ENCODE peak calls at places on chromosomes 12 and 14, in five cellular contexts. One of them, this sample, is unnamed.

GRCh38 chr14:74988131-74988530 is 14.6 kb upstream of the EIF2B2 start:
- DNase-seq in mammary epithelial cell: peak; percentile 90
- DNase-seq in colonic mucosa: no peak
- DNase-seq in H9: no peak
- DNase-seq in NT2/D1: no peak
- DNase-seq in this sample: peak; percentile 35

GRCh38 chr14:38553586-38553985 is 297.7 kb upstream of the CLEC14A start:
- DNase-seq in colonic mucosa: no peak
- DNase-seq in H9: no peak
- DNase-seq in NT2/D1: no peak
- DNase-seq in mammary epithelial cell: no peak
- DNase-seq in this sample: peak; percentile 22

GRCh38 chr14:98321838-98322237 is 950.2 kb downstream of the BCL11B start:
- DNase-seq in NT2/D1: no peak
- DNase-seq in colonic mucosa: no peak
- DNase-seq in H9: no peak
- DNase-seq in mammary epithelial cell: no peak
- DNase-seq in this sample: no peak

GRCh38 chr14:65336191-65336591 is 76.3 kb upstream of the FUT8 start:
- DNase-seq in NT2/D1: no peak
- DNase-seq in H9: no peak
- DNase-seq in colonic mucosa: no peak
- DNase-seq in mammary epithelial cell: no peak
- DNase-seq in this sample: peak; percentile 78

GRCh38 chr14:51547260-51547659 is 104.5 kb upstream of the FRMD6 start:
- DNase-seq in NT2/D1: no peak
- DNase-seq in colonic mucosa: peak; percentile 23
- DNase-seq in H9: no peak
- DNase-seq in mammary epithelial cell: peak; percentile 99
- DNase-seq in this sample: peak; percentile 97

GRCh38 chr12:68482660-68483059 is 128.0 kb upstream of the RAP1B start:
- DNase-seq in NT2/D1: no peak
- DNase-seq in mammary epithelial cell: peak; percentile 73
- DNase-seq in H9: no peak
- DNase-seq in colonic mucosa: no peak
- DNase-seq in this sample: no peak

GRCh38 chr12:103495783-103496456 is at the start of gene C12orf42:
- DNase-seq in colonic mucosa: peak; percentile 38
- DNase-seq in mammary epithelial cell: peak; percentile 67
- DNase-seq in H9: peak; percentile 73
- DNase-seq in NT2/D1: peak; percentile 23
- DNase-seq in this sample: peak; percentile 7

GRCh38 chr14:72479471-72479931 is 414.4 kb downstream of the DPF3 start:
- DNase-seq in H9: no peak
- DNase-seq in colonic mucosa: no peak
- DNase-seq in mammary epithelial cell: no peak
- DNase-seq in NT2/D1: peak; percentile 6
- DNase-seq in this sample: no peak

GRCh38 chr12:72747460-72747859 is 475.3 kb downstream of the TRHDE start:
- DNase-seq in H9: no peak
- DNase-seq in colonic mucosa: no peak
- DNase-seq in mammary epithelial cell: peak; percentile 1
- DNase-seq in NT2/D1: no peak
- DNase-seq in this sample: no peak

GRCh38 chr12:79681008-79681590 is 9.7 kb downstream of the PAWR start:
- DNase-seq in mammary epithelial cell: peak; percentile 79
- DNase-seq in H9: no peak
- DNase-seq in NT2/D1: no peak
- DNase-seq in colonic mucosa: no peak
- DNase-seq in this sample: peak; percentile 59

GRCh38 chr12:30437616-30438015 is 258.1 kb downstream of the IPO8 start:
- DNase-seq in mammary epithelial cell: no peak
- DNase-seq in NT2/D1: no peak
- DNase-seq in H9: no peak
- DNase-seq in colonic mucosa: no peak
- DNase-seq in this sample: peak; percentile 27

GRCh38 chr14:44029933-44030332 is 477.1 kb downstream of the FSCB start:
- DNase-seq in mammary epithelial cell: peak; percentile 1
- DNase-seq in colonic mucosa: no peak
- DNase-seq in NT2/D1: no peak
- DNase-seq in H9: no peak
- DNase-seq in this sample: no peak

GRCh38 chr14:45120109-45120508 is 14.2 kb downstream of the FKBP3 start:
- DNase-seq in H9: no peak
- DNase-seq in mammary epithelial cell: no peak
- DNase-seq in colonic mucosa: no peak
- DNase-seq in NT2/D1: no peak
- DNase-seq in this sample: no peak

GRCh38 chr12:104376650-104377506 is 73.3 kb downstream of the EID3 start:
- DNase-seq in NT2/D1: no peak
- DNase-seq in colonic mucosa: no peak
- DNase-seq in H9: no peak
- DNase-seq in mammary epithelial cell: no peak
- DNase-seq in this sample: no peak

GRCh38 chr14:98715054-98715453 is 556.9 kb downstream of the BCL11B start:
- DNase-seq in H9: no peak
- DNase-seq in colonic mucosa: no peak
- DNase-seq in mammary epithelial cell: no peak
- DNase-seq in NT2/D1: no peak
- DNase-seq in this sample: no peak

GRCh38 chr14:75279153-75279738 is 618 bp downstream of the FOS start:
- DNase-seq in colonic mucosa: peak; percentile 77
- DNase-seq in mammary epithelial cell: peak; percentile 42
- DNase-seq in NT2/D1: no peak
- DNase-seq in H9: no peak
- DNase-seq in this sample: peak; percentile 70

GRCh38 chr12:13205809-13206559 is 9.5 kb downstream of the EMP1 start:
- DNase-seq in H9: no peak
- DNase-seq in colonic mucosa: no peak
- DNase-seq in NT2/D1: no peak
- DNase-seq in mammary epithelial cell: peak; percentile 96
- DNase-seq in this sample: peak; percentile 94

GRCh38 chr14:91315844-91316267 is 71.4 kb upstream of the GPR68 start:
- DNase-seq in H9: no peak
- DNase-seq in colonic mucosa: no peak
- DNase-seq in mammary epithelial cell: no peak
- DNase-seq in NT2/D1: no peak
- DNase-seq in this sample: no peak

GRCh38 chr12:113333877-113334785 is 778 bp downstream of the SLC8B1 start:
- DNase-seq in mammary epithelial cell: peak; percentile 16
- DNase-seq in H9: no peak
- DNase-seq in colonic mucosa: peak; percentile 47
- DNase-seq in NT2/D1: no peak
- DNase-seq in this sample: no peak

GRCh38 chr12:117897379-117898161 is 71.2 kb downstream of the KSR2 start:
- DNase-seq in mammary epithelial cell: no peak
- DNase-seq in colonic mucosa: no peak
- DNase-seq in H9: no peak
- DNase-seq in NT2/D1: no peak
- DNase-seq in this sample: no peak

GRCh38 chr12:124545508-124546418 is 21.6 kb downstream of the NCOR2 start:
- DNase-seq in colonic mucosa: no peak
- DNase-seq in H9: no peak
- DNase-seq in NT2/D1: no peak
- DNase-seq in mammary epithelial cell: no peak
- DNase-seq in this sample: no peak

GRCh38 chr14:68210729-68211299 is 391.2 kb downstream of the RAD51B start:
- DNase-seq in H9: no peak
- DNase-seq in colonic mucosa: no peak
- DNase-seq in NT2/D1: no peak
- DNase-seq in mammary epithelial cell: peak; percentile 95
- DNase-seq in this sample: peak; percentile 89

GRCh38 chr14:72711936-72712335 is 182.0 kb downstream of the DPF3 start:
- DNase-seq in H9: no peak
- DNase-seq in colonic mucosa: no peak
- DNase-seq in mammary epithelial cell: no peak
- DNase-seq in NT2/D1: no peak
- DNase-seq in this sample: no peak

GRCh38 chr14:90056821-90057220 is 5.0 kb upstream of the KCNK13 start:
- DNase-seq in mammary epithelial cell: no peak
- DNase-seq in NT2/D1: no peak
- DNase-seq in H9: no peak
- DNase-seq in colonic mucosa: no peak
- DNase-seq in this sample: no peak

GRCh38 chr14:45044638-45045037 is 39.3 kb upstream of the PRPF39 start:
- DNase-seq in H9: no peak
- DNase-seq in NT2/D1: no peak
- DNase-seq in mammary epithelial cell: no peak
- DNase-seq in colonic mucosa: no peak
- DNase-seq in this sample: no peak

GRCh38 chr14:54136894-54137665 is 180.5 kb upstream of the BMP4 start:
- DNase-seq in mammary epithelial cell: no peak
- DNase-seq in colonic mucosa: no peak
- DNase-seq in NT2/D1: no peak
- DNase-seq in H9: no peak
- DNase-seq in this sample: no peak

GRCh38 chr14:60652674-60653387 is 3.6 kb upstream of the SIX1 start:
- DNase-seq in NT2/D1: no peak
- DNase-seq in colonic mucosa: no peak
- DNase-seq in H9: peak; percentile 28
- DNase-seq in mammary epithelial cell: no peak
- DNase-seq in this sample: no peak

GRCh38 chr12:104998423-104999346 is 12.6 kb downstream of the NOPCHAP1 start:
- DNase-seq in NT2/D1: no peak
- DNase-seq in mammary epithelial cell: no peak
- DNase-seq in colonic mucosa: peak; percentile 76
- DNase-seq in H9: no peak
- DNase-seq in this sample: no peak

GRCh38 chr12:110102255-110102654 is 21.9 kb upstream of the IFT81 start:
- DNase-seq in mammary epithelial cell: peak; percentile 72
- DNase-seq in colonic mucosa: peak; percentile 50
- DNase-seq in NT2/D1: peak; percentile 66
- DNase-seq in H9: peak; percentile 98
- DNase-seq in this sample: peak; percentile 53

DNA sequence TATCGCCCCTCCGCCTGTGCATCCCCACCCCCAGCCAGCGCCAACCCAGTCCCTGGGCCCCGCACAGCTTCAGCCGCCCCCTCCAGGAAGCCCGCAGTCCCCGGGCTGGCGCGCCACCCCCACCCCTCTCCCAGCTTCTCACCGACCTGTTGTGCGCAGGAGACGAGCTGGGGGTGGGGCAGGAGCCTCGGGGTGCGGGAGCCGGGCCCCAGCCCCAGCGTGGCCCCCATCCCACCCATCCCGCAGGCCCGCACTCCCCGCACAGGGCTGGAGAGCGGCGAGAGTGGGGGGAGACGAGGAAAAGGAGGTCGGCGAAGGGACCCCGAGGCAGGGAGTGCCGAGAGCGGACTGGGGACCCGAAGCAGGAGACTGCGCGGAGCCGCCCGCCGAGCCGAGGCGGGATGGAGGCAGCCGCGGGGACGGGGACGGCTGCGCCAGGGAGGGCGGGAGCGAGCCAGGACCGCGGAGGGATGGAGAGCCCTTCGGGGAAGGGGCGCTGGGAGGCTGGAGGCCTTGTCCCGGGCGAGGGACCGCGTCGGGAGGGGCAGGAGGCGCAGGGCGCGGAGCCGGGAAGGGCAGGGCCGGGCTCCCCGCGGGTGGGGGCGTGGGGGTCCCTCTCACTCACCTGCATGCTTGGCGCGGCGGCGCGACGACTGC is 498 bp downstream of the PIANP start:
- DNase-seq in colonic mucosa: no peak
- DNase-seq in mammary epithelial cell: no peak
- DNase-seq in H9: peak; percentile 65
- DNase-seq in NT2/D1: peak; percentile 56
- DNase-seq in this sample: peak; percentile 55
- H3K9ac ChIP-seq in colonic mucosa: peak overlapping the region; percentile 46
- H3K9ac ChIP-seq in mammary epithelial cell: no peak overlapping the region
- H3K9ac ChIP-seq in H9: no peak overlapping the region
- H3K9ac ChIP-seq in NT2/D1: peak overlapping the region; percentile 90
- H3K9ac ChIP-seq in this sample: no peak overlapping the region

DNA sequence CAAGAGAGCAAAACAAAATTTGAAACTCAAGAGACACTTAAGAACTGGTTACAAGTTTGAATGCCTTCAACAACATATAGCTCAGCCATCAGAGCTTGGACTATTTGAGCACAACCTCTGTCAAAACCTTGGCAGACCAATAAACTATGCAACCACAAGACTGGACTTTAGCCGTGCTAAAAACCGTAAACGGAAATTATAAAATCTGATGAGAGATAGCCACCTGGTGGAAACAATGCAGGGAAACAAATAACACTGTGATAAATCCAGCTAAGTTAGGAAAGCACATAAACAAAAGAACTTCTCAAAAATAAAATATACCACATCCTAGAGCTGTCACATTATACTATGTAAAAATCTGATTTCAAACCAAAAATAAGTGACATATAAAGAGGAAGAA is 1074.2 kb upstream of the NOVA1 start:
- DNase-seq in mammary epithelial cell: no peak
- DNase-seq in NT2/D1: no peak
- DNase-seq in H9: no peak
- DNase-seq in colonic mucosa: no peak
- DNase-seq in this sample: no peak
- H3K9ac ChIP-seq in mammary epithelial cell: no peak overlapping the region
- H3K9ac ChIP-seq in NT2/D1: no peak overlapping the region
- H3K9ac ChIP-seq in H9: peak overlapping the region; percentile 47
- H3K9ac ChIP-seq in colonic mucosa: no peak overlapping the region
- H3K9ac ChIP-seq in this sample: no peak overlapping the region

DNA sequence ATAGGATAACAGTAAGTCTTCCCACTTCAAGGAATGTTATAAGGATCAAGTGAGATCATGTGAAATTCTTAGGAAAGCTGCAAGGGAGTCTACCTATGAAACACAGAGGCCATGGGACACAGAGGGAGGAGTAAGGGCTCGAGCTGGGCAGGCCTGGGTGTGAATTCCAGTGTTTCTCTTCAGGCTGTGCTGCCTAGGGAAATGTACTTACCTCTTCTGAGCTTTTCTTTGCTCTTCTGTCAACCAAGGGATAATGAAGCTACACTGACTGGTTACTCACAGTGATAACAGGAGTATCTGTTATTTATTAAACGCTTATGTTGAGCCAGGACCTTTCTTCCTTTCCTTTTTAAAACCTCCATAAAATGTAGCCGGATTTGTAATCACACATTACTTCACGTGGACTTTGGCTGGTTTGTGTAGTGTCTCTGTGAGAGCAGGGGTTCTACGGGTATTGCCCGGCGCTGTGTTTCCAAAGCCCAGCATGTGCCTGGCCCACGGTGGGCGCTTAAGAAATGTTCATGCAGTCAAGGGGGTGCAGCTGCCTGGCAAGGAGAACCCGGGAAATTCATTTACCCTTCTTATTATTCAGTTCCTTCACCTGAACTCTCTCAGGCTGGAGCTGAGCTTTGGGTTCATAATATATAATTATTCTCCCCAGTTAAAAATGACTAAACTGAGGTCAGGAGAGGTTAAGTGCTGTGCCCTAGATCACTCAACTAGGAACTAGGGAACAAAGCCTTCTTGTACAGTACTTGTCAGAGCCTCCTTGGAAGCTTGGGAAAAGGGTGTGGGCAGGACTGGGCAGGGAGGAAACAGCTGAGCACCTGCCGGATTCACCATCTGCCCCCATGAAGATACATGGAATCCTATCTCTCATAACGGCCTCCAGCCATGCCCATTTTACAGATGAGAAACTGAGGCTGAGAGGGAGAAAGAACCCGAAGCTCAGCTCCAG is 214.2 kb downstream of the CACNA1C start:
- DNase-seq in mammary epithelial cell: peak; percentile 11
- DNase-seq in NT2/D1: no peak
- DNase-seq in colonic mucosa: no peak
- DNase-seq in H9: no peak
- DNase-seq in this sample: no peak
- H3K9ac ChIP-seq in mammary epithelial cell: no peak overlapping the region
- H3K9ac ChIP-seq in NT2/D1: no peak overlapping the region
- H3K9ac ChIP-seq in colonic mucosa: no peak overlapping the region
- H3K9ac ChIP-seq in H9: no peak overlapping the region
- H3K9ac ChIP-seq in this sample: peak overlapping the region; percentile 79

GRCh38 chr12:50403001-50403440 is 2.3 kb downstream of the LARP4 start:
- DNase-seq in H9: no peak
- DNase-seq in colonic mucosa: no peak
- DNase-seq in mammary epithelial cell: no peak
- DNase-seq in NT2/D1: no peak
- DNase-seq in this sample: no peak
- H3K9ac ChIP-seq in H9: no peak overlapping the region
- H3K9ac ChIP-seq in colonic mucosa: no peak overlapping the region
- H3K9ac ChIP-seq in mammary epithelial cell: peak overlapping the region; percentile 82
- H3K9ac ChIP-seq in NT2/D1: peak overlapping the region; percentile 98
- H3K9ac ChIP-seq in this sample: peak overlapping the region; percentile 99

This sample was measured in adipocyte.